ENCODE peak calls at places on chromosome 12, in four cellular contexts. One of them, this sample, is unnamed.

GRCh38 chr12:113724703-113725556 is 241.2 kb downstream of the RBM19 start:
- DNase-seq in breast epithelium: no peak
- DNase-seq in left ventricle myocardium inferior: no peak
- DNase-seq in endodermal cell: no peak
- DNase-seq in this sample: no peak

GRCh38 chr12:49515266-49515665 is 23.6 kb upstream of the KCNH3 start:
- DNase-seq in breast epithelium: no peak
- DNase-seq in left ventricle myocardium inferior: no peak
- DNase-seq in endodermal cell: no peak
- DNase-seq in this sample: peak; percentile 68

GRCh38 chr12:25184132-25184531 is 10.8 kb downstream of the DNAI7 start:
- DNase-seq in breast epithelium: no peak
- DNase-seq in left ventricle myocardium inferior: no peak
- DNase-seq in endodermal cell: no peak
- DNase-seq in this sample: no peak

GRCh38 chr12:111605931-111606625 is 7.0 kb upstream of the ATXN2 start:
- DNase-seq in breast epithelium: no peak
- DNase-seq in left ventricle myocardium inferior: no peak
- DNase-seq in endodermal cell: no peak
- DNase-seq in this sample: no peak

GRCh38 chr12:29226621-29227020 is 77.5 kb downstream of the FAR2 start:
- DNase-seq in breast epithelium: no peak
- DNase-seq in left ventricle myocardium inferior: no peak
- DNase-seq in endodermal cell: no peak
- DNase-seq in this sample: no peak

GRCh38 chr12:108634225-108634795 is 616 bp upstream of the SELPLG start:
- DNase-seq in breast epithelium: no peak
- DNase-seq in left ventricle myocardium inferior: no peak
- DNase-seq in endodermal cell: peak; percentile 70
- DNase-seq in this sample: peak; percentile 38

GRCh38 chr12:77888611-77889010 is 57.9 kb downstream of the NAV3 start:
- DNase-seq in breast epithelium: no peak
- DNase-seq in left ventricle myocardium inferior: no peak
- DNase-seq in endodermal cell: no peak
- DNase-seq in this sample: peak; percentile 0

GRCh38 chr12:3453947-3454675 is 36.9 kb upstream of the PRMT8 start:
- DNase-seq in breast epithelium: no peak
- DNase-seq in left ventricle myocardium inferior: no peak
- DNase-seq in endodermal cell: peak; percentile 76
- DNase-seq in this sample: peak; percentile 78

GRCh38 chr12:131720921-131721320 is 10.0 kb downstream of the SFSWAP start:
- DNase-seq in breast epithelium: no peak
- DNase-seq in left ventricle myocardium inferior: no peak
- DNase-seq in endodermal cell: peak; percentile 74
- DNase-seq in this sample: no peak

GRCh38 chr12:75087656-75088055 is 122.0 kb downstream of the KCNC2 start:
- DNase-seq in breast epithelium: no peak
- DNase-seq in left ventricle myocardium inferior: no peak
- DNase-seq in endodermal cell: peak; percentile 43
- DNase-seq in this sample: no peak

GRCh38 chr12:122646568-122647220 is 56.5 kb downstream of the HCAR2 start:
- DNase-seq in breast epithelium: no peak
- DNase-seq in left ventricle myocardium inferior: no peak
- DNase-seq in endodermal cell: no peak
- DNase-seq in this sample: peak; percentile 27

GRCh38 chr12:87196329-87196728 is 832.9 kb downstream of the C12orf50 start:
- DNase-seq in breast epithelium: no peak
- DNase-seq in left ventricle myocardium inferior: no peak
- DNase-seq in endodermal cell: no peak
- DNase-seq in this sample: peak; percentile 19

GRCh38 chr12:41289461-41289860 is 101.3 kb downstream of the PDZRN4 start:
- DNase-seq in breast epithelium: no peak
- DNase-seq in left ventricle myocardium inferior: no peak
- DNase-seq in endodermal cell: no peak
- DNase-seq in this sample: no peak

GRCh38 chr12:22600226-22600625 is 24.7 kb upstream of the ETNK1 start:
- DNase-seq in breast epithelium: no peak
- DNase-seq in left ventricle myocardium inferior: no peak
- DNase-seq in endodermal cell: no peak
- DNase-seq in this sample: no peak

GRCh38 chr12:115813256-115813655 is 464.2 kb downstream of the MED13L start:
- DNase-seq in breast epithelium: no peak
- DNase-seq in left ventricle myocardium inferior: no peak
- DNase-seq in endodermal cell: no peak
- DNase-seq in this sample: no peak

GRCh38 chr12:109544955-109545531 is 28.3 kb downstream of the MMAB start:
- DNase-seq in breast epithelium: no peak
- DNase-seq in left ventricle myocardium inferior: no peak
- DNase-seq in endodermal cell: no peak
- DNase-seq in this sample: peak; percentile 85

GRCh38 chr12:26030371-26030770 is 71.9 kb downstream of the RASSF8 start:
- DNase-seq in breast epithelium: no peak
- DNase-seq in left ventricle myocardium inferior: no peak
- DNase-seq in endodermal cell: no peak
- DNase-seq in this sample: no peak

GRCh38 chr12:53955036-53955775 is 503 bp downstream of the HOXC12 start:
- DNase-seq in breast epithelium: no peak
- DNase-seq in left ventricle myocardium inferior: no peak
- DNase-seq in endodermal cell: peak; percentile 78
- DNase-seq in this sample: peak; percentile 26
- H3K27me3 ChIP-seq in breast epithelium: peaks cover 26% of the 10 kb centered on the region
- H3K27me3 ChIP-seq in left ventricle myocardium inferior: peaks cover 100% of the 10 kb centered on the region
- H3K27me3 ChIP-seq in endodermal cell: peaks cover 100% of the 10 kb centered on the region
- H3K27me3 ChIP-seq in this sample: no peaks in the 10 kb centered on the region

GRCh38 chr12:120247621-120248030 is 17.9 kb downstream of the PXN start:
- DNase-seq in breast epithelium: no peak
- DNase-seq in left ventricle myocardium inferior: no peak
- DNase-seq in endodermal cell: no peak
- DNase-seq in this sample: no peak
- H3K4me3 ChIP-seq in breast epithelium: no peak overlapping the region
- H3K4me3 ChIP-seq in left ventricle myocardium inferior: peak overlapping the region; percentile 61
- H3K4me3 ChIP-seq in endodermal cell: no peak overlapping the region
- H3K4me3 ChIP-seq in this sample: no peak overlapping the region

GRCh38 chr12:54012631-54013398 is 4.0 kb downstream of the HOXC8 start:
- DNase-seq in breast epithelium: no peak
- DNase-seq in left ventricle myocardium inferior: no peak
- DNase-seq in endodermal cell: no peak
- DNase-seq in this sample: no peak

GRCh38 chr12:54010053-54010971 is 1.5 kb downstream of the HOXC8 start:
- DNase-seq in breast epithelium: no peak
- DNase-seq in left ventricle myocardium inferior: no peak
- DNase-seq in endodermal cell: no peak
- DNase-seq in this sample: no peak

GRCh38 chr12:54011665-54012532 is 3.1 kb downstream of the HOXC8 start:
- DNase-seq in breast epithelium: no peak
- DNase-seq in left ventricle myocardium inferior: no peak
- DNase-seq in endodermal cell: no peak
- DNase-seq in this sample: no peak

GRCh38 chr12:54009171-54010052 is 627 bp downstream of the HOXC8 start:
- DNase-seq in breast epithelium: no peak
- DNase-seq in left ventricle myocardium inferior: no peak
- DNase-seq in endodermal cell: peak; percentile 77
- DNase-seq in this sample: peak; percentile 44

DNA sequence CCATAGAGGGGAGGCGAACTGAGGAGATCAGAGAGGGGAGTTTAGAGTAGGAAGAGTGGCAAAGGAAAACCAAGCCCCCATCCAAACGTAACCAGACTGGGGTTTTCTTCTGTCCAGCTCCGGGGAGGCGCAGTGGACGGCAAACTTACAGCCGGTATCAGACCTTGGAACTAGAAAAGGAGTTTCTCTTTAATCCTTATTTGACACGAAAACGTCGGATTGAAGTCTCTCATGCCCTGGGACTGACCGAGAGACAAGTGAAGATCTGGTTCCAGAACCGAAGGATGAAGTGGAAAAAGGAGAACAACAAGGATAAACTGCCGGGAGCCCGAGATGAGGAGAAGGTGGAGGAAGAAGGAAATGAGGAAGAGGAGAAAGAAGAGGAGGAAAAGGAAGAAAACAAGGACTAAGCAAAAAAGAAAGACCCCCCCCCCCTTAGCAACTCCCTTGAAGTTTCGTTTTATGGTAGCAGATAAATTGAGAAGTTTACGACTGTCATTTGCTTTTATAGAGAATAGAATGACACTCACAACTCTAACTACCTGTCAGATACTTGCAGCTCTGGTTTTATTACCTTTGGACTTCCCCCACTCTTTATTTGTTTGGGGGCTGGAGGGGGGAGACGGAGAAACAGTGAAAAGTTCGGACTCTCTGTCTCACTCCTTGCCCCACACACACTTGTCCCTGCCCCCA is 2.3 kb downstream of the HOXC8 start:
- DNase-seq in breast epithelium: no peak
- DNase-seq in left ventricle myocardium inferior: no peak
- DNase-seq in endodermal cell: no peak
- DNase-seq in this sample: no peak
- H3K27me3 ChIP-seq in breast epithelium: no peaks in the 10 kb centered on the region
- H3K27me3 ChIP-seq in left ventricle myocardium inferior: peaks cover 98% of the 10 kb centered on the region
- H3K27me3 ChIP-seq in endodermal cell: peaks cover 99% of the 10 kb centered on the region
- H3K27me3 ChIP-seq in this sample: no peaks in the 10 kb centered on the region

GRCh38 chr12:70176290-70176689 is 66.9 kb upstream of the CNOT2 start:
- DNase-seq in breast epithelium: no peak
- DNase-seq in left ventricle myocardium inferior: no peak
- DNase-seq in endodermal cell: no peak
- DNase-seq in this sample: no peak
- H3K4me3 ChIP-seq in breast epithelium: no peak overlapping the region
- H3K4me3 ChIP-seq in left ventricle myocardium inferior: no peak overlapping the region
- H3K4me3 ChIP-seq in endodermal cell: no peak overlapping the region
- H3K4me3 ChIP-seq in this sample: no peak overlapping the region

GRCh38 chr12:54134850-54135249 is 53.9 kb downstream of the SMUG1 start:
- DNase-seq in breast epithelium: no peak
- DNase-seq in left ventricle myocardium inferior: no peak
- DNase-seq in endodermal cell: no peak
- DNase-seq in this sample: no peak

GRCh38 chr12:54136844-54137580 is 51.8 kb downstream of the SMUG1 start:
- DNase-seq in breast epithelium: no peak
- DNase-seq in left ventricle myocardium inferior: no peak
- DNase-seq in endodermal cell: no peak
- DNase-seq in this sample: no peak

GRCh38 chr12:54133663-54134375 is 55.0 kb downstream of the SMUG1 start:
- DNase-seq in breast epithelium: no peak
- DNase-seq in left ventricle myocardium inferior: no peak
- DNase-seq in endodermal cell: no peak
- DNase-seq in this sample: no peak

GRCh38 chr12:54134395-54134794 is 54.4 kb downstream of the SMUG1 start:
- DNase-seq in breast epithelium: no peak
- DNase-seq in left ventricle myocardium inferior: no peak
- DNase-seq in endodermal cell: no peak
- DNase-seq in this sample: no peak

DNA sequence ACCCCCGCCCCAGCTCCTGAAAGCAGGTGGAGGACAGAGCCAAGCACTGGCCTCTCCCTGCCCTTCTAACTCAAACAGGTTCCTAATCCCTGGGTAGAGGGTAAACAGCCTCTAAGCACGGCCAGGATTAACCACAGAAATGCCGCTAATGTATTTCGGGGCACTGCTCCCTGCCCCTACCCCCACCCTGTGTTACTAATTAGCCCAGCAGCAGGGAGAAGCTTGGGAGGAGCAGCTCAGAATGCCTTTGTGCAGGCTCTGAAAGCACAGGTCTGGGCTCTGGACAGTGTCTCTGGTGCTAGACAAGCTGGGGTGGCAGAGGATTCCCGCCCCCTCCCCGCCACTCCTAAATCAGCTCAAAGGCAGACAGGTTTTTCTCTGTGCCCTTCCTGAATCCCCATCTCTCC is 53.2 kb downstream of the SMUG1 start:
- DNase-seq in breast epithelium: no peak
- DNase-seq in left ventricle myocardium inferior: no peak
- DNase-seq in endodermal cell: no peak
- DNase-seq in this sample: no peak
- H3K27me3 ChIP-seq in breast epithelium: no peaks in the 10 kb centered on the region
- H3K27me3 ChIP-seq in left ventricle myocardium inferior: peaks cover 99% of the 10 kb centered on the region
- H3K27me3 ChIP-seq in endodermal cell: peaks cover 100% of the 10 kb centered on the region
- H3K27me3 ChIP-seq in this sample: no peaks in the 10 kb centered on the region

GRCh38 chr12:104479141-104479662 is 22.5 kb downstream of the CHST11 start:
- DNase-seq in breast epithelium: no peak
- DNase-seq in left ventricle myocardium inferior: no peak
- DNase-seq in endodermal cell: no peak
- DNase-seq in this sample: no peak

GRCh38 chr12:104480012-104480411 is 23.3 kb downstream of the CHST11 start:
- DNase-seq in breast epithelium: no peak
- DNase-seq in left ventricle myocardium inferior: no peak
- DNase-seq in endodermal cell: no peak
- DNase-seq in this sample: no peak

GRCh38 chr12:104475269-104475668 is 18.5 kb downstream of the CHST11 start:
- DNase-seq in breast epithelium: no peak
- DNase-seq in left ventricle myocardium inferior: no peak
- DNase-seq in endodermal cell: no peak
- DNase-seq in this sample: no peak

GRCh38 chr12:104478396-104479140 is 21.8 kb downstream of the CHST11 start:
- DNase-seq in breast epithelium: no peak
- DNase-seq in left ventricle myocardium inferior: no peak
- DNase-seq in endodermal cell: no peak
- DNase-seq in this sample: no peak

GRCh38 chr12:104477812-104478388 is 21.2 kb downstream of the CHST11 start:
- DNase-seq in breast epithelium: no peak
- DNase-seq in left ventricle myocardium inferior: no peak
- DNase-seq in endodermal cell: no peak
- DNase-seq in this sample: no peak
- H3K4me3 ChIP-seq in breast epithelium: no peak overlapping the region
- H3K4me3 ChIP-seq in left ventricle myocardium inferior: no peak overlapping the region
- H3K4me3 ChIP-seq in endodermal cell: no peak overlapping the region
- H3K4me3 ChIP-seq in this sample: no peak overlapping the region

GRCh38 chr12:2443766-2444165 is 351.0 kb upstream of the FKBP4 start:
- DNase-seq in breast epithelium: no peak
- DNase-seq in left ventricle myocardium inferior: no peak
- DNase-seq in endodermal cell: no peak
- DNase-seq in this sample: no peak
- H3K27me3 ChIP-seq in breast epithelium: no peaks in the 10 kb centered on the region
- H3K27me3 ChIP-seq in left ventricle myocardium inferior: no peaks in the 10 kb centered on the region
- H3K27me3 ChIP-seq in endodermal cell: no peaks in the 10 kb centered on the region
- H3K27me3 ChIP-seq in this sample: no peaks in the 10 kb centered on the region

GRCh38 chr12:93989913-93990312 is 158.5 kb upstream of the PLXNC1 start:
- DNase-seq in breast epithelium: no peak
- DNase-seq in left ventricle myocardium inferior: no peak
- DNase-seq in endodermal cell: no peak
- DNase-seq in this sample: no peak

GRCh38 chr12:93991882-93992415 is 156.4 kb upstream of the PLXNC1 start:
- DNase-seq in breast epithelium: no peak
- DNase-seq in left ventricle myocardium inferior: no peak
- DNase-seq in endodermal cell: no peak
- DNase-seq in this sample: no peak

GRCh38 chr12:93996321-93996720 is 152.1 kb upstream of the PLXNC1 start:
- DNase-seq in breast epithelium: no peak
- DNase-seq in left ventricle myocardium inferior: no peak
- DNase-seq in endodermal cell: no peak
- DNase-seq in this sample: no peak

GRCh38 chr12:93990832-93991748 is 157.3 kb upstream of the PLXNC1 start:
- DNase-seq in breast epithelium: no peak
- DNase-seq in left ventricle myocardium inferior: peak; percentile 39
- DNase-seq in endodermal cell: peak; percentile 93
- DNase-seq in this sample: peak; percentile 11
- H3K4me3 ChIP-seq in breast epithelium: no peak overlapping the region
- H3K4me3 ChIP-seq in left ventricle myocardium inferior: peak overlapping the region; percentile 47
- H3K4me3 ChIP-seq in endodermal cell: no peak overlapping the region
- H3K4me3 ChIP-seq in this sample: no peak overlapping the region

This sample was measured in MG63.